ENCODE peak calls at places on chromosome 15, in ten cellular contexts. One of them, this sample, is unnamed.

GRCh38 chr15:62307551-62307950 is 142.5 kb upstream of the C2CD4B start:
- DNase-seq in HepG2: no peak
- DNase-seq in suprapubic skin: no peak
- DNase-seq in transverse colon: no peak
- DNase-seq in K562: no peak
- DNase-seq in breast epithelium: no peak
- DNase-seq in prostate gland: no peak
- DNase-seq in stomach: no peak
- DNase-seq in sigmoid colon: no peak
- DNase-seq in esophagus muscularis mucosa: no peak
- DNase-seq in this sample: no peak

GRCh38 chr15:75347222-75348033 is 589 bp downstream of the NEIL1 start:
- DNase-seq in sigmoid colon: peak
- DNase-seq in breast epithelium: no peak
- DNase-seq in esophagus muscularis mucosa: no peak
- DNase-seq in K562: peak
- DNase-seq in HepG2: no peak
- DNase-seq in suprapubic skin: no peak
- DNase-seq in prostate gland: peak
- DNase-seq in stomach: peak
- DNase-seq in transverse colon: peak
- DNase-seq in this sample: peak

GRCh38 chr15:73571346-73571745 is 61.8 kb downstream of the NPTN start:
- DNase-seq in stomach: no peak
- DNase-seq in breast epithelium: no peak
- DNase-seq in transverse colon: no peak
- DNase-seq in sigmoid colon: no peak
- DNase-seq in HepG2: peak
- DNase-seq in prostate gland: no peak
- DNase-seq in esophagus muscularis mucosa: no peak
- DNase-seq in suprapubic skin: no peak
- DNase-seq in K562: no peak
- DNase-seq in this sample: no peak

GRCh38 chr15:77500986-77501385 is 80.3 kb downstream of the HMG20A start:
- DNase-seq in stomach: no peak
- DNase-seq in sigmoid colon: no peak
- DNase-seq in K562: no peak
- DNase-seq in prostate gland: no peak
- DNase-seq in esophagus muscularis mucosa: no peak
- DNase-seq in suprapubic skin: no peak
- DNase-seq in HepG2: no peak
- DNase-seq in breast epithelium: no peak
- DNase-seq in transverse colon: no peak
- DNase-seq in this sample: no peak

GRCh38 chr15:78739206-78739605 is 72.1 kb downstream of the ADAMTS7 start:
- DNase-seq in K562: no peak
- DNase-seq in suprapubic skin: no peak
- DNase-seq in sigmoid colon: no peak
- DNase-seq in HepG2: no peak
- DNase-seq in breast epithelium: no peak
- DNase-seq in transverse colon: peak
- DNase-seq in stomach: no peak
- DNase-seq in esophagus muscularis mucosa: no peak
- DNase-seq in prostate gland: no peak
- DNase-seq in this sample: peak

GRCh38 chr15:90071220-90071807 is 31.0 kb downstream of the IDH2 start:
- DNase-seq in HepG2: peak
- DNase-seq in suprapubic skin: peak
- DNase-seq in breast epithelium: peak
- DNase-seq in sigmoid colon: peak
- DNase-seq in K562: peak
- DNase-seq in stomach: peak
- DNase-seq in prostate gland: peak
- DNase-seq in transverse colon: peak
- DNase-seq in esophagus muscularis mucosa: no peak
- DNase-seq in this sample: peak

GRCh38 chr15:47987908-47988532 is 132.8 kb upstream of the SLC24A5 start:
- DNase-seq in transverse colon: no peak
- DNase-seq in K562: no peak
- DNase-seq in HepG2: peak
- DNase-seq in prostate gland: peak
- DNase-seq in stomach: no peak
- DNase-seq in breast epithelium: no peak
- DNase-seq in esophagus muscularis mucosa: no peak
- DNase-seq in sigmoid colon: no peak
- DNase-seq in suprapubic skin: no peak
- DNase-seq in this sample: no peak

GRCh38 chr15:42456971-42457370 is 34.0 kb downstream of the ZNF106 start:
- DNase-seq in K562: no peak
- DNase-seq in stomach: no peak
- DNase-seq in HepG2: no peak
- DNase-seq in suprapubic skin: no peak
- DNase-seq in esophagus muscularis mucosa: no peak
- DNase-seq in prostate gland: no peak
- DNase-seq in sigmoid colon: no peak
- DNase-seq in breast epithelium: no peak
- DNase-seq in transverse colon: no peak
- DNase-seq in this sample: no peak

GRCh38 chr15:89500397-89501270 is 4.3 kb upstream of the RHCG start:
- DNase-seq in suprapubic skin: no peak
- DNase-seq in esophagus muscularis mucosa: no peak
- DNase-seq in transverse colon: no peak
- DNase-seq in sigmoid colon: no peak
- DNase-seq in K562: no peak
- DNase-seq in breast epithelium: no peak
- DNase-seq in stomach: no peak
- DNase-seq in prostate gland: no peak
- DNase-seq in HepG2: no peak
- DNase-seq in this sample: no peak

GRCh38 chr15:101167791-101168462 is 83.9 kb downstream of the CHSY1 start:
- DNase-seq in HepG2: peak
- DNase-seq in prostate gland: peak
- DNase-seq in breast epithelium: no peak
- DNase-seq in esophagus muscularis mucosa: peak
- DNase-seq in transverse colon: peak
- DNase-seq in sigmoid colon: peak
- DNase-seq in stomach: peak
- DNase-seq in suprapubic skin: peak
- DNase-seq in K562: peak
- DNase-seq in this sample: peak

GRCh38 chr15:38130739-38131498 is 121.7 kb upstream of the SPRED1 start:
- DNase-seq in stomach: peak
- DNase-seq in transverse colon: peak
- DNase-seq in suprapubic skin: peak
- DNase-seq in sigmoid colon: peak
- DNase-seq in HepG2: no peak
- DNase-seq in breast epithelium: peak
- DNase-seq in prostate gland: peak
- DNase-seq in K562: no peak
- DNase-seq in esophagus muscularis mucosa: peak
- DNase-seq in this sample: peak

GRCh38 chr15:101296418-101297405 is 1.7 kb upstream of the SNRPA1 start:
- DNase-seq in sigmoid colon: no peak
- DNase-seq in transverse colon: no peak
- DNase-seq in esophagus muscularis mucosa: no peak
- DNase-seq in stomach: no peak
- DNase-seq in prostate gland: no peak
- DNase-seq in HepG2: no peak
- DNase-seq in suprapubic skin: no peak
- DNase-seq in K562: no peak
- DNase-seq in breast epithelium: no peak
- DNase-seq in this sample: no peak

GRCh38 chr15:77607894-77608261 is 24.8 kb downstream of the LINGO1 start:
- DNase-seq in transverse colon: no peak
- DNase-seq in stomach: no peak
- DNase-seq in breast epithelium: no peak
- DNase-seq in suprapubic skin: no peak
- DNase-seq in prostate gland: no peak
- DNase-seq in K562: no peak
- DNase-seq in HepG2: no peak
- DNase-seq in sigmoid colon: no peak
- DNase-seq in esophagus muscularis mucosa: no peak
- DNase-seq in this sample: no peak

GRCh38 chr15:69898243-69898642 is 199.5 kb downstream of the TLE3 start:
- DNase-seq in sigmoid colon: no peak
- DNase-seq in suprapubic skin: no peak
- DNase-seq in transverse colon: no peak
- DNase-seq in prostate gland: no peak
- DNase-seq in stomach: no peak
- DNase-seq in esophagus muscularis mucosa: no peak
- DNase-seq in K562: no peak
- DNase-seq in HepG2: no peak
- DNase-seq in breast epithelium: no peak
- DNase-seq in this sample: no peak

GRCh38 chr15:67068724-67069400 is 3.5 kb downstream of the SMAD3 start:
- DNase-seq in prostate gland: no peak
- DNase-seq in HepG2: no peak
- DNase-seq in sigmoid colon: no peak
- DNase-seq in esophagus muscularis mucosa: no peak
- DNase-seq in stomach: no peak
- DNase-seq in K562: no peak
- DNase-seq in transverse colon: no peak
- DNase-seq in breast epithelium: no peak
- DNase-seq in suprapubic skin: no peak
- DNase-seq in this sample: no peak

GRCh38 chr15:95825672-95826387 is 504.7 kb upstream of the NR2F2 start:
- DNase-seq in breast epithelium: no peak
- DNase-seq in suprapubic skin: no peak
- DNase-seq in K562: no peak
- DNase-seq in prostate gland: no peak
- DNase-seq in HepG2: no peak
- DNase-seq in transverse colon: no peak
- DNase-seq in sigmoid colon: no peak
- DNase-seq in stomach: no peak
- DNase-seq in esophagus muscularis mucosa: no peak
- DNase-seq in this sample: no peak

GRCh38 chr15:87219650-87220615 is 1036.6 kb downstream of the NTRK3 start:
- DNase-seq in breast epithelium: no peak
- DNase-seq in transverse colon: no peak
- DNase-seq in sigmoid colon: no peak
- DNase-seq in K562: no peak
- DNase-seq in prostate gland: no peak
- DNase-seq in esophagus muscularis mucosa: peak
- DNase-seq in HepG2: no peak
- DNase-seq in suprapubic skin: no peak
- DNase-seq in stomach: no peak
- DNase-seq in this sample: no peak

GRCh38 chr15:48937886-48938285 is 25.8 kb downstream of the SHC4 start:
- DNase-seq in transverse colon: no peak
- DNase-seq in breast epithelium: no peak
- DNase-seq in stomach: no peak
- DNase-seq in HepG2: no peak
- DNase-seq in K562: no peak
- DNase-seq in suprapubic skin: no peak
- DNase-seq in sigmoid colon: no peak
- DNase-seq in prostate gland: no peak
- DNase-seq in esophagus muscularis mucosa: no peak
- DNase-seq in this sample: no peak

GRCh38 chr15:42727740-42728355 is 9.1 kb downstream of the CDAN1 start:
- DNase-seq in suprapubic skin: no peak
- DNase-seq in stomach: peak
- DNase-seq in prostate gland: peak
- DNase-seq in transverse colon: no peak
- DNase-seq in HepG2: no peak
- DNase-seq in breast epithelium: no peak
- DNase-seq in K562: no peak
- DNase-seq in sigmoid colon: no peak
- DNase-seq in esophagus muscularis mucosa: no peak
- DNase-seq in this sample: peak

GRCh38 chr15:73426458-73426994 is 16.4 kb upstream of the REC114 start:
- DNase-seq in transverse colon: no peak
- DNase-seq in suprapubic skin: no peak
- DNase-seq in stomach: no peak
- DNase-seq in esophagus muscularis mucosa: peak
- DNase-seq in sigmoid colon: no peak
- DNase-seq in prostate gland: no peak
- DNase-seq in HepG2: no peak
- DNase-seq in K562: no peak
- DNase-seq in breast epithelium: no peak
- DNase-seq in this sample: no peak

GRCh38 chr15:96147267-96147666 is 183.2 kb upstream of the NR2F2 start:
- DNase-seq in esophagus muscularis mucosa: no peak
- DNase-seq in breast epithelium: no peak
- DNase-seq in sigmoid colon: no peak
- DNase-seq in transverse colon: no peak
- DNase-seq in prostate gland: no peak
- DNase-seq in HepG2: no peak
- DNase-seq in stomach: no peak
- DNase-seq in K562: no peak
- DNase-seq in suprapubic skin: no peak
- DNase-seq in this sample: no peak

GRCh38 chr15:68335251-68335650 is 57.7 kb downstream of the FEM1B start:
- DNase-seq in stomach: no peak
- DNase-seq in suprapubic skin: no peak
- DNase-seq in breast epithelium: peak
- DNase-seq in K562: no peak
- DNase-seq in transverse colon: no peak
- DNase-seq in esophagus muscularis mucosa: no peak
- DNase-seq in prostate gland: peak
- DNase-seq in sigmoid colon: no peak
- DNase-seq in HepG2: no peak
- DNase-seq in this sample: no peak
- H3K4me3 ChIP-seq in stomach: no peak
- H3K4me3 ChIP-seq in suprapubic skin: no peak
- H3K4me3 ChIP-seq in breast epithelium: no peak
- H3K4me3 ChIP-seq in K562: no peak
- H3K4me3 ChIP-seq in transverse colon: no peak
- H3K4me3 ChIP-seq in esophagus muscularis mucosa: no peak
- H3K4me3 ChIP-seq in prostate gland: no peak
- H3K4me3 ChIP-seq in sigmoid colon: no peak
- H3K4me3 ChIP-seq in HepG2: no peak
- H3K4me3 ChIP-seq in this sample: no peak

GRCh38 chr15:84846269-84846668 is 29.1 kb downstream of the ALPK3 start:
- DNase-seq in breast epithelium: no peak
- DNase-seq in HepG2: no peak
- DNase-seq in sigmoid colon: no peak
- DNase-seq in prostate gland: no peak
- DNase-seq in transverse colon: no peak
- DNase-seq in esophagus muscularis mucosa: no peak
- DNase-seq in suprapubic skin: no peak
- DNase-seq in K562: no peak
- DNase-seq in stomach: no peak
- DNase-seq in this sample: no peak
- TF ChIP-seq POLR2AphosphoS5 in breast epithelium: no peak
- TF ChIP-seq POLR2AphosphoS5 in HepG2: no peak
- TF ChIP-seq POLR2AphosphoS5 in sigmoid colon: no peak
- TF ChIP-seq POLR2AphosphoS5 in prostate gland: no peak
- TF ChIP-seq POLR2AphosphoS5 in transverse colon: no peak
- TF ChIP-seq POLR2AphosphoS5 in esophagus muscularis mucosa: no peak
- TF ChIP-seq POLR2AphosphoS5 in suprapubic skin: no peak
- TF ChIP-seq POLR2AphosphoS5 in K562: no peak
- TF ChIP-seq POLR2AphosphoS5 in stomach: no peak
- TF ChIP-seq POLR2AphosphoS5 in this sample: no peak

GRCh38 chr15:52295421-52295991 is at the start of gene MYO5C:
- DNase-seq in suprapubic skin: peak
- DNase-seq in transverse colon: peak
- DNase-seq in prostate gland: peak
- DNase-seq in K562: no peak
- DNase-seq in HepG2: peak
- DNase-seq in esophagus muscularis mucosa: no peak
- DNase-seq in sigmoid colon: peak
- DNase-seq in stomach: peak
- DNase-seq in breast epithelium: peak
- DNase-seq in this sample: peak
- TF ChIP-seq POLR2A in suprapubic skin: no peak
- TF ChIP-seq POLR2A in transverse colon: peak
- TF ChIP-seq POLR2A in prostate gland: peak
- TF ChIP-seq POLR2A in K562: no peak
- TF ChIP-seq POLR2A in HepG2: peak
- TF ChIP-seq POLR2A in esophagus muscularis mucosa: no peak
- TF ChIP-seq POLR2A in sigmoid colon: no peak
- TF ChIP-seq POLR2A in stomach: no peak
- TF ChIP-seq POLR2A in breast epithelium: peak
- TF ChIP-seq POLR2A in this sample: peak

GRCh38 chr15:34079904-34080303 is 21.8 kb downstream of the EMC7 start:
- DNase-seq in stomach: no peak
- DNase-seq in HepG2: no peak
- DNase-seq in K562: no peak
- DNase-seq in transverse colon: no peak
- DNase-seq in prostate gland: no peak
- DNase-seq in sigmoid colon: no peak
- DNase-seq in esophagus muscularis mucosa: no peak
- DNase-seq in suprapubic skin: no peak
- DNase-seq in breast epithelium: no peak
- DNase-seq in this sample: no peak
- H3K4me3 ChIP-seq in stomach: no peak
- H3K4me3 ChIP-seq in HepG2: no peak
- H3K4me3 ChIP-seq in K562: no peak
- H3K4me3 ChIP-seq in transverse colon: no peak
- H3K4me3 ChIP-seq in prostate gland: no peak
- H3K4me3 ChIP-seq in sigmoid colon: no peak
- H3K4me3 ChIP-seq in esophagus muscularis mucosa: no peak
- H3K4me3 ChIP-seq in suprapubic skin: no peak
- H3K4me3 ChIP-seq in breast epithelium: no peak
- H3K4me3 ChIP-seq in this sample: no peak

This sample was measured in upper lobe of left lung.